ENCODE peak calls at places on chromosomes 11 and 22, in six cellular contexts. M is lung, C is foreskin fibroblast, E is transverse colon, G is pancreas, T is fibroblast of the aortic adventitia. F is an unnamed sample.
A peak's percentile ranks its signal among the peaks of the same experiment; 100 is the strongest.

GRCh38 chr11:17393472-17393871 is 5.0 kb upstream of the KCNJ11 start:
- DNase-seq in G (no peak), M (no peak), E (no peak), C (no peak), T (no peak), F (no peak)

GRCh38 chr22:32794449-32795213 is 6.9 kb upstream of the TIMP3 start:
- DNase-seq in G (no peak), E (no peak), M (no peak), C (peak; percentile 49), T (peak; percentile 59), F (no peak)

GRCh38 chr11:85953491-85954143 is 98.4 kb downstream of the CCDC83 start:
- DNase-seq in E (no peak), M (no peak), C (peak; percentile 69), G (no peak), T (peak; percentile 91), F (no peak)

GRCh38 chr11:75429902-75430691 is 2.9 kb downstream of the KLHL35 start:
- DNase-seq in C (peak; percentile 87), E (peak; percentile 71), M (peak; percentile 66), G (no peak), T (peak; percentile 60), F (peak; percentile 56)

GRCh38 chr11:10305964-10306918 is 1.4 kb downstream of the ADM start:
- DNase-seq in E (peak; percentile 41), C (peak; percentile 47), T (no peak), G (no peak), M (no peak), F (peak; percentile 64)

GRCh38 chr22:40512426-40513136 is 123.9 kb downstream of the MRTFA start:
- DNase-seq in G (no peak), T (peak; percentile 100), M (no peak), E (no peak), C (peak; percentile 98), F (no peak)

GRCh38 chr11:113553235-113553634 is 78.0 kb upstream of the DRD2 start:
- DNase-seq in E (no peak), M (no peak), T (peak; percentile 95), G (no peak), C (peak; percentile 50), F (no peak)

GRCh38 chr11:63592975-63593395 is 21.2 kb downstream of the PLAAT3 start:
- DNase-seq in C (peak; percentile 48), G (no peak), E (peak; percentile 18), M (no peak), T (peak; percentile 55), F (no peak)

GRCh38 chr11:93652161-93652597 is 9.3 kb upstream of the CEP295 start:
- DNase-seq in T (peak; percentile 67), E (no peak), C (peak; percentile 68), G (no peak), M (peak; percentile 36), F (no peak)

GRCh38 chr11:377174-377865 is 8.0 kb downstream of the B4GALNT4 start:
- DNase-seq in T (no peak), M (no peak), C (no peak), G (no peak), E (no peak), F (no peak)

GRCh38 chr11:10623797-10624761 is 55.6 kb upstream of the LYVE1 start:
- DNase-seq in E (peak; percentile 40), M (peak; percentile 71), C (peak; percentile 27), T (peak; percentile 16), G (no peak), F (no peak)

GRCh38 chr11:128555606-128556005 is 31.8 kb downstream of the ETS1 start:
- DNase-seq in T (no peak), G (no peak), M (no peak), C (peak; percentile 27), E (no peak), F (no peak)

GRCh38 chr22:48175721-48176120 is 1413.3 kb downstream of the TBC1D22A start:
- DNase-seq in C (no peak), T (no peak), M (no peak), E (no peak), G (no peak), F (no peak)

GRCh38 chr11:125926682-125927081 is 19.2 kb upstream of the VSIG10L2 start:
- DNase-seq in M (no peak), G (no peak), T (no peak), C (no peak), E (no peak), F (no peak)

GRCh38 chr11:85590848-85591483 is 36.2 kb downstream of the DLG2 start:
- DNase-seq in C (peak; percentile 50), T (peak; percentile 45), M (no peak), E (no peak), G (no peak), F (no peak)

GRCh38 chr11:1487091-1487850 is 692 bp upstream of the MOB2 start:
- DNase-seq in E (no peak), M (no peak), C (no peak), G (no peak), T (no peak), F (no peak)

GRCh38 chr11:57649826-57650738 is at the start of gene YPEL4:
- DNase-seq in M (no peak), E (peak; percentile 57), C (peak; percentile 87), G (no peak), T (peak; percentile 76), F (peak; percentile 50)

GRCh38 chr22:24099661-24100060 is 81.6 kb upstream of the SUSD2 start:
- DNase-seq in G (no peak), M (no peak), C (no peak), T (no peak), E (no peak), F (peak; percentile 43)

GRCh38 chr11:61142424-61142823 is 18.8 kb downstream of the VPS37C start:
- DNase-seq in M (no peak), T (no peak), C (peak; percentile 62), G (no peak), E (no peak), F (no peak)

GRCh38 chr11:9577551-9577950 is 4.1 kb downstream of the WEE1 start:
- DNase-seq in E (no peak), G (no peak), C (peak; percentile 39), T (peak; percentile 68), M (no peak), F (no peak)

GRCh38 chr11:78195917-78196545 is 7.3 kb downstream of the USP35 start:
- DNase-seq in T (no peak), C (peak; percentile 38), M (no peak), G (no peak), E (no peak), F (no peak)

GRCh38 chr11:125724125-125724524 is 22.0 kb upstream of the PATE1 start:
- DNase-seq in M (no peak), T (peak; percentile 71), E (no peak), C (no peak), G (no peak), F (no peak)

GRCh38 chr11:34235189-34235588 is 122.6 kb downstream of the ABTB2 start:
- DNase-seq in E (no peak), T (no peak), G (no peak), C (no peak), M (no peak), F (no peak)

GRCh38 chr11:123458501-123458900 is 28.4 kb downstream of the GRAMD1B start:
- DNase-seq in M (no peak), E (no peak), G (no peak), T (no peak), C (no peak), F (no peak)

GRCh38 chr11:102304686-102305085 is 12.6 kb upstream of the BIRC3 start:
- DNase-seq in T (no peak), E (no peak), C (no peak), M (no peak), G (no peak), F (no peak)

GRCh38 chr11:118012083-118012669 is 26.0 kb downstream of the IL10RA start:
- DNase-seq in E (peak; percentile 47), G (no peak), T (no peak), C (no peak), M (no peak), F (no peak)

GRCh38 chr11:72799441-72799840 is 5.6 kb upstream of the STARD10 start:
- DNase-seq in M (no peak), C (peak; percentile 52), E (no peak), G (no peak), T (no peak), F (no peak)

GRCh38 chr22:50014655-50015401 is 2.3 kb upstream of the IL17REL start:
- DNase-seq in M (no peak), T (no peak), E (peak; percentile 5), C (no peak), G (no peak), F (no peak)
- TF ChIP-seq CTCF in M (no peak), T (no peak), E (no peak), C (no peak), G (no peak), F (no peak)

DNA sequence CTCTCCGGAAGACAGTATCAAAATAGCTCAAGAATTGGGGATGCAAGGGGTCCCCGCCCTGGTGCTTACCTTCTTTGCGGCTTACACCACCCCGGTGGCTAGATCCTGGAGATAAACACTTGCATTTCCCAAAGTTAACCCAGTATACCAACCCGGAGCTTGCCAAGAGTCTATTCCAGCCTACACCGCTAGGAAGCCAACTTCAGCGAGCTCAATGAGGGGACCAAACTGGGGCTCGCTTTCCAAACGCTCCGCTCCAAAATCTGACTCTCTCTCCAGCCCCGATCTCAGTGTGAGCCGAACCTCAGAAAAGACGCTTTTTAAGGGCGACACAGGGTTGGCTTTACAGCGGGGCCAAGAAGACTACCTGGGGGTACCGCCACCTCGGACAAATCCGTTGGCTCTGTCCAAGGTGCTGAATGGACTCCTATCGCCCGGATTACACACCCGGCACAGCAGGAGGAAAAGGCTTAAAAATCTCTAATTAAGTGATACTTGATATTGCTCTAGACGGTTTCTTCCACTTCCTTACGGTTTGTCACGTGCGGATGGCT is 20.1 kb upstream of the BDNF start:
- DNase-seq in G (peak; percentile 38), M (no peak), C (peak; percentile 71), E (peak; percentile 21), T (peak; percentile 69), F (peak; percentile 42)
- H3K4me3 ChIP-seq in G (no peak overlapping the region), M (no peak overlapping the region), C (no peak overlapping the region), E (no peak overlapping the region), T (no peak overlapping the region), F (no peak overlapping the region)

GRCh38 chr11:127017482-127017881 is 16.9 kb upstream of the KIRREL3 start:
- DNase-seq in C (peak; percentile 73), M (no peak), E (no peak), T (peak; percentile 45), G (no peak), F (no peak)
- TF ChIP-seq CTCF in C (peak; percentile 86), M (no peak), E (no peak), T (peak; percentile 38), G (no peak), F (no peak)

GRCh38 chr11:30457045-30457444 is 129.1 kb downstream of the MPPED2 start:
- DNase-seq in C (no peak), E (no peak), T (no peak), G (no peak), M (no peak), F (no peak)
- H3K4me3 ChIP-seq in C (no peak overlapping the region), E (no peak overlapping the region), T (no peak overlapping the region), G (no peak overlapping the region), M (no peak overlapping the region), F (no peak overlapping the region)